ENCODE peak calls at places on chromosomes 5 and 9, in seven cellular contexts. Z is GM12878, K is HepG2, F is HCT116, Y is SK-N-SH, I is Panc1, U is H1. Q is an unnamed sample.

GRCh38 chr5:69134126-69134525 is 32.8 kb upstream of the CCNB1 start:
- DNase-seq in Z (no peak), K (no peak), F (no peak), Y (no peak), I (no peak), U (no peak), Q (no peak)

GRCh38 chr5:147565524-147565923 is 55.7 kb upstream of the DPYSL3 start:
- DNase-seq in Z (no peak), K (peak), F (no peak), Y (no peak), I (no peak), U (no peak), Q (no peak)

GRCh38 chr9:25678147-25678666 is at the start of gene TUSC1:
- DNase-seq in Z (no peak), K (no peak), F (no peak), Y (peak), I (no peak), U (no peak), Q (no peak)

GRCh38 chr9:129272348-129273025 is 94.4 kb upstream of the IER5L start:
- DNase-seq in Z (no peak), K (no peak), F (no peak), Y (peak), I (no peak), U (no peak), Q (no peak)

GRCh38 chr9:117247271-117247670 is 167.6 kb downstream of the ASTN2 start:
- DNase-seq in Z (no peak), K (peak), F (no peak), Y (peak), I (no peak), U (no peak), Q (no peak)

GRCh38 chr5:59790399-59791130 is 103.0 kb downstream of the PDE4D start:
- DNase-seq in Z (no peak), K (no peak), F (no peak), Y (no peak), I (no peak), U (no peak), Q (no peak)

GRCh38 chr5:140549237-140550144 is 2.0 kb downstream of the EIF4EBP3 start:
- DNase-seq in Z (no peak), K (no peak), F (no peak), Y (peak), I (no peak), U (no peak), Q (peak)

GRCh38 chr5:181221105-181221791 is 1.8 kb upstream of the TRIM41 start:
- DNase-seq in Z (peak), K (no peak), F (no peak), Y (no peak), I (no peak), U (no peak), Q (peak)

GRCh38 chr5:127358782-127359181 is 68.2 kb downstream of the MEGF10 start:
- DNase-seq in Z (no peak), K (no peak), F (no peak), Y (no peak), I (no peak), U (no peak), Q (no peak)

GRCh38 chr9:95008151-95008771 is 281.8 kb downstream of the AOPEP start:
- DNase-seq in Z (no peak), K (peak), F (no peak), Y (no peak), I (no peak), U (no peak), Q (no peak)
- TF ChIP-seq SIN3A in Z (no peak), K (no peak), F (no peak), Y (no peak), I (no peak), U (no peak), Q (no peak)

DNA sequence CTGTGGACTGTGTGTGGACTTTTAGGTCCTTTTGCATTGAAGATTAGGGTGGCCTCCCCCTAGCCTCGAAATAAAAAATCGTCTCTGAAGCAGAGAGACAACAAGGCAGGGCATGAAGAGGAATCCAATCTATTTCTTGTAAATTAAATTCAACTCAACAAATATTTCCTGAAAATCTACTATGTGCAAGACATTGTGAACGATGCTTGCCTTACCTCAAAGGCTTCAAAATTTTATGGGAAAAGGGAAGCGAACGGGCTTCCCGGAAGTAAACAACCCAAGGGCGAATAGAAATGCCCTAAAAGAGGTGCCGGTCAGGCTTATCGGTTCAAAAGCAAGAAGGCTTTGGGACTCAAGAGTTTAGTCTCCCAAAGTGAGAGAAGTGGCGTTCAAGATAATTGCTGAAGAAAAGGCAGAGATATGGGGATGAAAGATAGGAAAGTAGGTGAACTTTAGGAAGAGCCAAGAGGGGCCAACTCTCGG is 527 bp downstream of the KIF24 start:
- DNase-seq in Z (peak), K (no peak), F (no peak), Y (no peak), I (no peak), U (no peak), Q (no peak)
- TF ChIP-seq SIN3A in Z (no peak), K (no peak), F (no peak), Y (no peak), I (no peak), U (no peak), Q (no peak)

DNA sequence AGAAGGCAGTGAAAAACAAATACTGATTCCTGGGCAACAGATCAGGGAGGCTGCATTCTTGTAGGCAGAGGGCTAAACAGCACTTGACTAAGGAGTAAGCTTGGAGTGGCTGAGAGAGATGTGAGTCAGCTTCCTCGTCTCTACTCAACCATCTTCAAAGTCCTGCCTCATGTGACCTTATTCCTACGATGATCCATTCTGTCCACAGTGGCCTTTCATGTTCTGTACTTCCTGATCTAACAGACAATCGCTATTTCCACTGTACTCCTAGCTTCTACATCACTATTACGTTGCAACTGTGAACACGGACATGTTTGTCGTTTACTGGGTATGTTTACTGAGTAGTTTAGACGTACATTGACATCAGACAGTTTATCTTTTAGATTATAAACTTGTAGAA is 365.4 kb downstream of the ARL15 start:
- DNase-seq in Z (no peak), K (peak), F (no peak), Y (no peak), I (no peak), U (no peak), Q (peak)
- TF ChIP-seq SIN3A in Z (no peak), K (no peak), F (no peak), Y (no peak), I (no peak), U (no peak), Q (no peak)

DNA sequence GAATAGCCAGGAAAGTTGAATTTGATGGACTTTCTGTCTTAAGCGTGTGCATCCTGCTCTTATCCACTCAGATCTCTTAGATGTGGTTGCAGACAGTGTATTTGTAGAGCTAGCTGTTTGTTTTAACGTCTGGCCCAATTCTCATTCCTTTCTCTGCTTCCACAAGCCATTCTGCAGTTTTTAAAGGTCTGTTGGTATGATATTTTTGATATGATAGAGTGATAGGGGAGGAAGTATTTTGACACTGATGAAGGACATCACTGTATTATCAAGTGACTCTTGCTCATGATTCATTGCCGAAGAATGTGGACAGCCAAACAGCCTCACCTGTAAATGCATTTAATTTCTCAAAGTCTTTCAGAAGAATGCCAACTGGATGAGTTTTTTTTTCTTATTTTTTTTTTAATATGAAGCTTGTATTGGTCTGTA is 4.5 kb downstream of the TJP2 start:
- DNase-seq in Z (no peak), K (peak), F (peak), Y (no peak), I (no peak), U (no peak), Q (no peak)
- TF ChIP-seq SIN3A in Z (no peak), K (no peak), F (no peak), Y (no peak), I (no peak), U (no peak), Q (no peak)

GRCh38 chr5:62778327-62779009 is 199.8 kb downstream of the LRRC70 start:
- DNase-seq in Z (no peak), K (no peak), F (no peak), Y (no peak), I (no peak), U (no peak), Q (no peak)
- TF ChIP-seq SIN3A in Z (no peak), K (no peak), F (no peak), Y (no peak), I (no peak), U (no peak), Q (no peak)

DNA sequence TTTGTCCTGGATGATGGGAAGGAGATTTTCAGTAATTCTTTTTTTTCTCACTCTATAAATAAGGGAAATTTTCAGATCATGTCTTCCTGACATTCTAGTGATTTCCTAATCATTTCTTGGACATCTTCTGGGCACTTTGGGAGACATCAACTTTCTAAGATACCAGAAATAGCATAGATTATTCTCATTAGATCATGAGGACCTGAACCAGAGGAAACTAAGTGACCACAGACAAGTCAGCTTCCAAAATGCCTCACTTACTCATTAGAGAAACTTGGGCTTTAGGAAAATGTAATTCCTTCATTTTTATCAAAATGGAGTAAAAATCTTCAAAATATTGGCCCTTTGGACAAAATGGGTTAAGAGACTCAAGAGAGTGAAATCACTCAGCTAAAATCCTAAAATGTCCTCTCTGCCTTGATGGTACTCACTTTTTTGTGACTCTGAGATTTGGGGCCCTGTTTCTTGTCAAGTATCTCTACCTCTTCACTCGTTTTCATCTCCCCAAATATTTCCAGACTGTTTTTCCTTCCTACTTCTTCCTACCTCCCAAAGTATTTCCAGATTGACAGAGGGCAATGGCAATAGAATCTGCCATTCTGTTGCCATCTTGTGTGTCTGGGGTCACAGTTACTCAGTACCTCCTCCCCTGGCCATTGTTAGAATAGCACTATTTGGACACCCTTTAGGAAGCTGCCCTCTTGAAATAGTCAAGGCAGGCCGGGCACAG is 194.5 kb downstream of the NR3C1 start:
- DNase-seq in Z (no peak), K (no peak), F (no peak), Y (no peak), I (peak), U (no peak), Q (peak)
- TF ChIP-seq SIN3A in Z (no peak), K (no peak), F (no peak), Y (no peak), I (no peak), U (no peak), Q (no peak)

DNA sequence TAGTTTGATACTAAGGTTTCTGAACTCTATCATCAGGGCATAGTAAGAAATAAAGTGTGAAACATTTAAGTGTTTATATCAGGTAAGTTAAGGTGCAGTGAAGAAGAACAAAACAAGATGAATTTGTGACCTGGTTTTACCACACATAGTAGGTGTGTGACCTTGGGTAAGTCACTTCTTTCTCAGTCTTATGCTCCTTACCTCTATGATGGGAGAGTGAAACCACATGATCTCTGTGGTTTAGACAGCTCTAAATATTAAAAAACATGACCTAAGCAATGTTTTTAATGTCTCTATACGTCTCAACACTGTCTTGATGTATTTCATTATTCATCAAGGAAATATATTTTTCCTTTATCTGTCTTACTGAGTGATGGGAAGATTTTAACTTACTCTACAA is 629.6 kb upstream of the DMAC1 start:
- DNase-seq in Z (no peak), K (no peak), F (no peak), Y (no peak), I (no peak), U (no peak), Q (no peak)
- TF ChIP-seq SIN3A in Z (no peak), K (no peak), F (no peak), Y (no peak), I (no peak), U (no peak), Q (no peak)

GRCh38 chr9:109448223-109448622 is 49.9 kb downstream of the PTPN3 start:
- DNase-seq in Z (no peak), K (no peak), F (no peak), Y (no peak), I (no peak), U (no peak), Q (no peak)
- TF ChIP-seq SIN3A in Z (no peak), K (no peak), F (no peak), Y (no peak), I (no peak), U (no peak), Q (no peak)

DNA sequence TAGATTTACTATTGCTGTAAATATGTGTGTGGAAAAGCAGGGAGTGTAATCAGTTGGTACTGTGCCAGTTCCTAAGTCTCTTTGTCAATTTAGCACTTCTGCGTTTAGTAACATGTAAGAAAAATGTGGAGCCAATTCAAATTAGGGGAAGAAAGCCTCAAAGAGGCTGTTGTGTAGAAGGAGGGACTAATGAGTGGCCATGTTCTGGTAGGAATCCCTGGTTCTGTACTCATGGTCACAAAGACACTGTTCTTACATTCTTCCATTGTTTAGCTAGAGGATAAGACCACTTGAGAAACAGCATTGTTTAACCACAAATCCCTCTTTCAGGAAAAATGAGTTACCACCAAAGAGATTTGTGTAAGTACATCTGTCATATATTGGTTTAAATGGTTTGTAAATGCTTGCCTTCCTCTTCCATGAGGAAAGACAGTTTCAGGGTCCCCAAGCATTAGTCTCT is 14.9 kb downstream of the ARHGEF28 start:
- DNase-seq in Z (no peak), K (no peak), F (no peak), Y (no peak), I (no peak), U (no peak), Q (no peak)
- TF ChIP-seq SIN3A in Z (no peak), K (no peak), F (no peak), Y (no peak), I (no peak), U (no peak), Q (no peak)

GRCh38 chr9:127938298-127938690 is 640 bp upstream of the DPM2 start:
- DNase-seq in Z (no peak), K (no peak), F (no peak), Y (no peak), I (no peak), U (no peak), Q (peak)
- TF ChIP-seq SIN3A in Z (no peak), K (no peak), F (no peak), Y (no peak), I (no peak), U (no peak), Q (no peak)

Q was measured in K562.